ENCODE peak calls at places on chromosomes 5 and 9, in ten cellular contexts. G is ovary; V is activated CD8-positive, alpha-beta memory T cell treated with anti-CD3 and anti-CD28 coated beads, Interleukin-2, amount 50 U/mL, for 48 hours; W is Daoy; U is GM10248; F is glutamatergic neuron; E is T-cell; R is left lobe of liver; J is RWPE1; T is NCI-H1092. H is an unnamed sample.

GRCh38 chr9:106613250-106613737 is 249.7 kb upstream of the ZNF462 start:
- DNase-seq in R (no peak), E (no peak), F (no peak), V (no peak), U (no peak), T (peak; percentile 33), J (no peak), W (no peak), G (no peak), H (peak; percentile 67)

GRCh38 chr5:169848271-169848670 is 132.0 kb downstream of the INSYN2B start:
- DNase-seq in R (no peak), T (no peak), F (no peak), W (no peak), V (no peak), U (no peak), J (no peak), E (no peak), G (no peak), H (no peak)

GRCh38 chr9:126549246-126550006 is 64.3 kb upstream of the LMX1B start:
- DNase-seq in R (no peak), G (no peak), U (no peak), F (no peak), E (no peak), T (no peak), V (no peak), J (no peak), W (no peak), H (no peak)

GRCh38 chr9:107174441-107174840 is 108.6 kb upstream of the RAD23B start:
- DNase-seq in U (no peak), W (peak; percentile 30), J (no peak), V (peak; percentile 52), G (no peak), F (peak; percentile 24), E (no peak), R (no peak), T (no peak), H (peak; percentile 32)

GRCh38 chr9:108469654-108470053 is 386.1 kb downstream of the ACTL7B start:
- DNase-seq in R (no peak), V (no peak), J (peak; percentile 68), U (no peak), G (no peak), W (peak; percentile 73), F (no peak), E (no peak), T (no peak), H (no peak)

GRCh38 chr9:133986774-133987454 is 5.2 kb downstream of the VAV2 start:
- DNase-seq in F (no peak), V (no peak), U (no peak), T (no peak), G (no peak), E (no peak), W (no peak), R (no peak), J (no peak), H (peak; percentile 17)

GRCh38 chr5:53422539-53422938 is 57.9 kb upstream of the FST start:
- DNase-seq in V (no peak), R (no peak), E (no peak), J (no peak), U (no peak), W (peak; percentile 24), G (no peak), T (no peak), F (no peak), H (no peak)

GRCh38 chr9:126719677-126720435 is 85.0 kb upstream of the ZBTB43 start:
- DNase-seq in W (peak; percentile 95), R (peak; percentile 66), G (no peak), E (peak; percentile 90), U (peak; percentile 76), T (peak; percentile 46), J (peak; percentile 50), V (peak; percentile 85), F (peak; percentile 72), H (peak; percentile 79)

GRCh38 chr9:71506821-71507220 is 261.5 kb downstream of the CEMIP2 start:
- DNase-seq in G (no peak), F (no peak), R (no peak), W (peak; percentile 28), U (no peak), T (no peak), J (peak; percentile 73), V (no peak), E (no peak), H (no peak)

GRCh38 chr5:170120576-170120975 is 14.9 kb downstream of the FOXI1 start:
- DNase-seq in T (no peak), E (no peak), J (no peak), R (no peak), V (peak; percentile 8), G (no peak), U (no peak), W (no peak), F (no peak), H (no peak)

GRCh38 chr9:97518909-97519307 is 17.4 kb downstream of the TMOD1 start:
- DNase-seq in G (peak; percentile 82), U (no peak), V (no peak), R (no peak), W (peak; percentile 96), T (no peak), E (no peak), F (no peak), J (peak; percentile 71), H (no peak)

GRCh38 chr9:93210324-93210973 is 26.5 kb downstream of the WNK2 start:
- DNase-seq in R (no peak), V (no peak), F (peak; percentile 17), G (no peak), W (no peak), E (no peak), J (no peak), U (no peak), T (no peak), H (peak; percentile 23)

GRCh38 chr5:179194941-179195381 is 134.8 kb downstream of the ZNF354C start:
- DNase-seq in F (no peak), W (no peak), G (no peak), U (no peak), V (no peak), R (no peak), T (no peak), J (no peak), E (no peak), H (no peak)

GRCh38 chr9:98742325-98743280 is 33.9 kb upstream of the GABBR2 start:
- DNase-seq in U (no peak), T (no peak), G (no peak), J (peak; percentile 66), F (no peak), V (no peak), W (no peak), R (no peak), E (no peak), H (no peak)

GRCh38 chr5:96997265-96997859 is 61.5 kb downstream of the LNPEP start:
- DNase-seq in R (no peak), W (peak; percentile 26), G (no peak), V (no peak), J (peak; percentile 53), E (no peak), T (no peak), F (no peak), U (peak; percentile 13), H (no peak)

GRCh38 chr5:151740958-151741373 is 17.5 kb downstream of the ATOX1 start:
- DNase-seq in F (no peak), V (no peak), R (no peak), E (no peak), G (no peak), W (peak; percentile 42), T (no peak), U (no peak), J (peak; percentile 72), H (no peak)

GRCh38 chr5:107968465-107968864 is 297.7 kb upstream of the EFNA5 start:
- DNase-seq in J (no peak), U (no peak), F (no peak), T (no peak), G (no peak), E (no peak), R (no peak), W (no peak), V (no peak), H (no peak)

GRCh38 chr9:131273791-131274673 is 2.3 kb downstream of the FAM78A start:
- DNase-seq in W (no peak), T (no peak), U (no peak), G (no peak), E (no peak), J (no peak), F (no peak), V (no peak), R (no peak), H (peak; percentile 73)

H was measured in left ventricle myocardium superior.